ENCODE peak calls at places on chromosome 19, in seven cellular contexts. U is EH; J is activated CD4-positive, alpha-beta T cell treated with anti-CD3 and anti-CD28 coated beads, Interleukin-2, amount 50 U/mL, for 48 hours; D is hepatic stellate cell; P is AG09309; T is tibial artery; L is omental fat pad. Q is an unnamed sample.

GRCh38 chr19:45439569-45440258 is 16.0 kb upstream of the ERCC1 start:
- DNase-seq in L (peak; percentile 56), U (peak; percentile 90), D (peak; percentile 86), P (no peak), J (peak; percentile 85), T (peak; percentile 87), Q (peak; percentile 58)

GRCh38 chr19:55172741-55173140 is 6.3 kb upstream of the DNAAF3 start:
- DNase-seq in J (no peak), T (no peak), P (peak; percentile 16), U (peak; percentile 89), D (peak; percentile 94), L (no peak), Q (no peak)

GRCh38 chr19:38208571-38208970 is 15.5 kb downstream of the DPF1 start:
- DNase-seq in T (no peak), L (no peak), J (no peak), U (no peak), D (no peak), P (no peak), Q (no peak)

GRCh38 chr19:47479701-47480503 is 4.1 kb downstream of the KPTN start:
- DNase-seq in U (peak; percentile 42), D (no peak), L (no peak), P (no peak), J (no peak), T (no peak), Q (peak; percentile 16)

GRCh38 chr19:33302175-33302973 is at the start of gene CEBPA:
- DNase-seq in T (peak; percentile 61), P (no peak), J (peak; percentile 61), D (peak; percentile 82), U (peak; percentile 80), L (no peak), Q (peak; percentile 94)

GRCh38 chr19:12611361-12611699 is 610 bp downstream of the ZNF791 start:
- DNase-seq in J (no peak), P (peak; percentile 35), L (peak; percentile 42), U (peak; percentile 80), T (peak; percentile 77), D (peak; percentile 84), Q (peak; percentile 68)

GRCh38 chr19:58560007-58560887 is 1.8 kb upstream of the UBE2M start:
- DNase-seq in U (no peak), J (no peak), L (no peak), P (no peak), T (no peak), D (no peak), Q (no peak)

GRCh38 chr19:48969276-48970138 is 4.4 kb downstream of the FTL start:
- DNase-seq in T (no peak), L (no peak), P (no peak), D (no peak), U (peak; percentile 46), J (no peak), Q (no peak)

GRCh38 chr19:34350161-34350561 is 14.8 kb upstream of the GPI start:
- DNase-seq in T (no peak), L (no peak), J (peak; percentile 68), P (no peak), D (no peak), U (peak; percentile 42), Q (no peak)

GRCh38 chr19:57351867-57352266 is 796 bp downstream of the ZNF304 start:
- DNase-seq in T (no peak), J (no peak), D (no peak), L (no peak), U (peak; percentile 16), P (no peak), Q (no peak)

GRCh38 chr19:38743394-38744297 is 628 bp downstream of the CAPN12 start:
- DNase-seq in T (no peak), U (peak; percentile 5), P (no peak), J (no peak), L (no peak), D (peak; percentile 5), Q (no peak)

GRCh38 chr19:33551676-33552075 is 30.1 kb upstream of the PEPD start:
- DNase-seq in T (no peak), P (no peak), U (no peak), J (no peak), D (no peak), L (no peak), Q (no peak)

GRCh38 chr19:18738961-18739690 is 52.0 kb downstream of the COMP start:
- DNase-seq in P (no peak), J (no peak), T (no peak), D (no peak), L (no peak), U (no peak), Q (no peak)

Q was measured in trophoblast cell.